ENCODE peak calls at places on chromosomes 16 and 17, in eight cellular contexts. Z is stimulated activated CD8-positive, alpha-beta memory T cell treated with anti-CD3 and anti-CD28 coated beads, Interleukin-4, amount 100 ng/mL, for 1 hour; F is NCI-H460; J is mucosa of descending colon; T is GM23248; I is T-helper 17 cell; P is GDM1; K is HEK293T. H is an unnamed sample.

GRCh38 chr16:11613381-11614303 is 26.9 kb upstream of the LITAF start:
- DNase-seq in Z (no peak), F (no peak), J (peak; percentile 87), T (no peak), I (no peak), P (no peak), K (no peak), H (no peak)

GRCh38 chr17:45948881-45949624 is 50.0 kb upstream of the STH start:
- DNase-seq in Z (peak; percentile 7), F (peak; percentile 73), J (peak; percentile 71), T (peak; percentile 90), I (peak; percentile 34), P (peak; percentile 33), K (peak; percentile 89), H (peak; percentile 71)

GRCh38 chr16:8576141-8577004 is 13.9 kb downstream of the TMEM114 start:
- DNase-seq in Z (no peak), F (no peak), J (no peak), T (no peak), I (no peak), P (no peak), K (no peak), H (no peak)

GRCh38 chr16:29699324-29700219 is 20.6 kb downstream of the QPRT start:
- DNase-seq in Z (no peak), F (no peak), J (no peak), T (no peak), I (no peak), P (no peak), K (no peak), H (no peak)

GRCh38 chr17:44610331-44610730 is 45.9 kb upstream of the MEIOC start:
- DNase-seq in Z (no peak), F (no peak), J (no peak), T (no peak), I (no peak), P (no peak), K (no peak), H (no peak)

GRCh38 chr17:68497885-68498319 is 14.3 kb upstream of the PRKAR1A start:
- DNase-seq in Z (no peak), F (no peak), J (peak; percentile 81), T (no peak), I (no peak), P (peak; percentile 58), K (no peak), H (no peak)

GRCh38 chr17:77141846-77142449 is 1.2 kb downstream of the SEC14L1 start:
- DNase-seq in Z (no peak), F (no peak), J (no peak), T (no peak), I (no peak), P (no peak), K (no peak), H (peak; percentile 43)

GRCh38 chr17:9973689-9974459 is 68.8 kb upstream of the RCVRN start:
- DNase-seq in Z (no peak), F (no peak), J (peak; percentile 40), T (no peak), I (no peak), P (no peak), K (no peak), H (no peak)

GRCh38 chr16:10729649-10730048 is 14.0 kb upstream of the NUBP1 start:
- DNase-seq in Z (no peak), F (peak; percentile 75), J (no peak), T (peak; percentile 67), I (no peak), P (no peak), K (no peak), H (peak; percentile 26)

GRCh38 chr17:75514299-75515228 is 773 bp downstream of the CASKIN2 start:
- DNase-seq in Z (no peak), F (no peak), J (peak; percentile 36), T (peak; percentile 43), I (no peak), P (no peak), K (no peak), H (peak; percentile 66)

GRCh38 chr16:2955438-2955778 is 8.7 kb upstream of the KREMEN2 start:
- DNase-seq in Z (no peak), F (no peak), J (no peak), T (no peak), I (no peak), P (no peak), K (no peak), H (no peak)

GRCh38 chr17:83079340-83079747 is at the start of gene METRNL:
- DNase-seq in Z (no peak), F (peak; percentile 63), J (peak; percentile 87), T (peak; percentile 90), I (peak; percentile 59), P (peak; percentile 51), K (peak; percentile 95), H (peak; percentile 72)

GRCh38 chr16:11251525-11252481 is 4.2 kb downstream of the SOCS1 start:
- DNase-seq in Z (peak; percentile 45), F (no peak), J (peak; percentile 51), T (peak; percentile 57), I (no peak), P (no peak), K (no peak), H (no peak)

GRCh38 chr16:77723108-77723514 is 797 bp downstream of the NUDT7 start:
- DNase-seq in Z (no peak), F (no peak), J (no peak), T (peak; percentile 71), I (no peak), P (no peak), K (no peak), H (peak; percentile 31)

GRCh38 chr17:50884354-50885311 is 18.5 kb upstream of the TOB1 start:
- DNase-seq in Z (no peak), F (no peak), J (peak; percentile 60), T (no peak), I (no peak), P (no peak), K (no peak), H (no peak)

GRCh38 chr16:67372664-67373063 is 20.6 kb downstream of the TPPP3 start:
- DNase-seq in Z (no peak), F (peak; percentile 21), J (no peak), T (peak; percentile 46), I (no peak), P (no peak), K (no peak), H (peak; percentile 26)

GRCh38 chr17:4014148-4014927 is 50.1 kb upstream of the ATP2A3 start:
- DNase-seq in Z (no peak), F (no peak), J (no peak), T (no peak), I (no peak), P (no peak), K (no peak), H (no peak)

H was measured in EL.